ENCODE peak calls at places on chromosomes 7 and 10, in four cellular contexts. Z is sigmoid colon, B is uterus, N is GM12891. K is an unnamed sample.

GRCh38 chr7:91628742-91629141 is 251.8 kb downstream of the MTERF1 start:
- DNase-seq in Z (no peak), B (no peak), N (no peak), K (no peak)

GRCh38 chr10:86649471-86650150 is 4.7 kb upstream of the OPN4 start:
- DNase-seq in Z (peak), B (no peak), N (peak), K (no peak)

GRCh38 chr10:131912620-131913019 is 11.8 kb downstream of the PPP2R2D start:
- DNase-seq in Z (peak), B (no peak), N (no peak), K (no peak)

GRCh38 chr10:110378019-110378418 is 73.3 kb upstream of the SMNDC1 start:
- DNase-seq in Z (no peak), B (no peak), N (no peak), K (no peak)

GRCh38 chr7:94509879-94510581 is 421 bp downstream of the CASD1 start:
- DNase-seq in Z (peak), B (peak), N (peak), K (peak)

GRCh38 chr10:70425096-70425495 is 16.4 kb downstream of the NODAL start:
- DNase-seq in Z (no peak), B (no peak), N (no peak), K (no peak)

GRCh38 chr10:69239816-69240434 is 19.8 kb downstream of the HKDC1 start:
- DNase-seq in Z (peak), B (no peak), N (no peak), K (no peak)

GRCh38 chr10:89591111-89591795 is 53.8 kb downstream of the PANK1 start:
- DNase-seq in Z (no peak), B (no peak), N (no peak), K (no peak)

GRCh38 chr7:4080013-4080412 is 602.1 kb upstream of the FOXK1 start:
- DNase-seq in Z (no peak), B (no peak), N (no peak), K (no peak)

GRCh38 chr10:7856685-7857084 is 38.4 kb downstream of the TAF3 start:
- DNase-seq in Z (no peak), B (no peak), N (no peak), K (no peak)

GRCh38 chr10:131129544-131129943 is 182.0 kb downstream of the TCERG1L start:
- DNase-seq in Z (no peak), B (no peak), N (no peak), K (no peak)

GRCh38 chr10:124160176-124160575 is 66.8 kb upstream of the CHST15 start:
- DNase-seq in Z (peak), B (no peak), N (no peak), K (no peak)

GRCh38 chr10:114715171-114715670 is 57.1 kb upstream of the ABLIM1 start:
- DNase-seq in Z (no peak), B (no peak), N (no peak), K (no peak)

GRCh38 chr7:149742075-149742701 is 31.2 kb downstream of the ZNF467 start:
- DNase-seq in Z (peak), B (peak), N (peak), K (peak)

GRCh38 chr7:133744451-133744850 is 382.7 kb upstream of the LRGUK start:
- DNase-seq in Z (no peak), B (no peak), N (no peak), K (no peak)

GRCh38 chr10:89241491-89242339 is 9.9 kb downstream of the LIPA start:
- DNase-seq in Z (no peak), B (no peak), N (no peak), K (no peak)

GRCh38 chr10:108490931-108491330 is 1326.4 kb upstream of the SORCS1 start:
- DNase-seq in Z (no peak), B (no peak), N (no peak), K (no peak)

GRCh38 chr7:127650842-127651555 is 995 bp upstream of the SND1 start:
- DNase-seq in Z (peak), B (no peak), N (no peak), K (no peak)

GRCh38 chr7:49513939-49514338 is 259.5 kb upstream of the VWC2 start:
- DNase-seq in Z (no peak), B (no peak), N (no peak), K (no peak)

GRCh38 chr7:80622531-80622930 is 15.9 kb upstream of the CD36 start:
- DNase-seq in Z (no peak), B (no peak), N (no peak), K (no peak)

GRCh38 chr7:66859794-66860645 is 61.0 kb upstream of the TMEM248 start:
- DNase-seq in Z (no peak), B (no peak), N (no peak), K (no peak)

DNA sequence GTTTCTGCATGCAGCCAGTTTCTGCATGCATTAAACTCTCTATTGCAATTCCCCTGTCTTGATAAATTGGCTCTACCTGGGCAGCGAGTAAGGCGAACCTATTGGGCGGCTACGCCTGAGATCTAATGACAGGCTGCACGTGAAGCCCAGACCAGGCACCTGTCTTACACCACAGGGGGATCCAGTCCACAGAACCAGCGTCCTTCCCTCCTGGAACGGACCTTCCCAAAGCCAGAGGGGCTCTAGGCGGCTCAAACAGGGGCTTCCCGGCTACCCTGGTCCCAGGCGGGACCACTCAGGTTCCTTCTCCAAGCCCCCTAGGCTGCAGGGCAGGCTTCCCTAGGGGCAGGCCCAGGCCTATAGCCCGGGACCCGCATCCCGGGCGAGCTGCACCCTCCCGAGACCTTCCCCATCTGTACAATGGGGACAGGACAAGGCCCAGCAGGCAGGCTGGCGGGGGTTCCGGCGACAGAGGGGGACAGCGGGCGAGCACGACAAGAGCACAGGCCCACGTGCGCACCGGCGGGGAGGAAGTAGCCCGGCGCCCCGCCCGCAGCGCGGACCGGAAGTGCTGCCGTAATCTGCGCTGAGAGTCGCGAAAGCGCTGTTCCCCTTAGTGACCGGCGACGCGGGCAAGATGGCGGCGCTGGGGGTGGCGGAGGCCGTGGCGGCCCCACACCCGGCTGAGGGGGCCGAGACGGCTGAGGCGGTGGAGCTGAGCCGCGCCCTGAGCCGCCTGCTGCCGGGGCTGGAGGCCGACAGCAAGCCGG is at the start of gene DNAAF5:
- DNase-seq in Z (peak), B (peak), N (peak), K (peak)
- TF ChIP-seq POLR2A in Z (no peak), B (peak), N (peak), K (peak)

GRCh38 chr10:43137971-43138756 is at the start of gene CSGALNACT2:
- DNase-seq in Z (peak), B (peak), N (peak), K (peak)
- TF ChIP-seq POLR2A in Z (peak), B (peak), N (peak), K (peak)

GRCh38 chr7:141551080-141551772 is at the start of gene AGK:
- DNase-seq in Z (peak), B (peak), N (peak), K (peak)
- TF ChIP-seq POLR2A in Z (no peak), B (peak), N (peak), K (peak)

DNA sequence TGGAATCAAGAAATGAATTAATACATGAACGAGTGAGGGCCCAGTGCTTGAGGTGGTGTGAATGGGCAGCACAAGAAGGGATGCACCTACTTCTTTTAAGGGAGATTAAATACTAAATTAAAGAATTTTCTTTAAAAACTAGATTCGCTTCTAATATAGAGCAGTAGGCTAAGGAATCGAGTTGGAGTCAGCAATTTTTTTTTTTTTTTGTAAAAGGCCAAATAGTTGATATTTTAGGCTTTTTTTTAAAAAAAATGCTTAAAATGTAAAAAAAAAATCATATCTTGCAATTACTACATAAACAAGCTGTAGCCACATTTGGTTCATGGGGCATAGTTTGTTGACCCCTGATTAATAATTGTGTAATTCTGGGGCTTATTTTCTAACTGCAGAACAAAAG is 31.9 kb downstream of the A1CF start:
- DNase-seq in Z (no peak), B (no peak), N (no peak), K (no peak)
- TF ChIP-seq POLR2A in Z (no peak), B (no peak), N (no peak), K (no peak)

GRCh38 chr10:120630266-120630665 is 173.2 kb downstream of the PLPP4 start:
- DNase-seq in Z (no peak), B (no peak), N (no peak), K (no peak)

GRCh38 chr10:120632936-120633335 is 175.9 kb downstream of the PLPP4 start:
- DNase-seq in Z (no peak), B (no peak), N (no peak), K (no peak)

GRCh38 chr10:120634629-120635028 is 177.6 kb downstream of the PLPP4 start:
- DNase-seq in Z (no peak), B (no peak), N (no peak), K (no peak)

GRCh38 chr10:120632047-120632446 is 175.0 kb downstream of the PLPP4 start:
- DNase-seq in Z (no peak), B (no peak), N (no peak), K (no peak)
- TF ChIP-seq POLR2A in Z (no peak), B (no peak), N (no peak), K (no peak)

DNA sequence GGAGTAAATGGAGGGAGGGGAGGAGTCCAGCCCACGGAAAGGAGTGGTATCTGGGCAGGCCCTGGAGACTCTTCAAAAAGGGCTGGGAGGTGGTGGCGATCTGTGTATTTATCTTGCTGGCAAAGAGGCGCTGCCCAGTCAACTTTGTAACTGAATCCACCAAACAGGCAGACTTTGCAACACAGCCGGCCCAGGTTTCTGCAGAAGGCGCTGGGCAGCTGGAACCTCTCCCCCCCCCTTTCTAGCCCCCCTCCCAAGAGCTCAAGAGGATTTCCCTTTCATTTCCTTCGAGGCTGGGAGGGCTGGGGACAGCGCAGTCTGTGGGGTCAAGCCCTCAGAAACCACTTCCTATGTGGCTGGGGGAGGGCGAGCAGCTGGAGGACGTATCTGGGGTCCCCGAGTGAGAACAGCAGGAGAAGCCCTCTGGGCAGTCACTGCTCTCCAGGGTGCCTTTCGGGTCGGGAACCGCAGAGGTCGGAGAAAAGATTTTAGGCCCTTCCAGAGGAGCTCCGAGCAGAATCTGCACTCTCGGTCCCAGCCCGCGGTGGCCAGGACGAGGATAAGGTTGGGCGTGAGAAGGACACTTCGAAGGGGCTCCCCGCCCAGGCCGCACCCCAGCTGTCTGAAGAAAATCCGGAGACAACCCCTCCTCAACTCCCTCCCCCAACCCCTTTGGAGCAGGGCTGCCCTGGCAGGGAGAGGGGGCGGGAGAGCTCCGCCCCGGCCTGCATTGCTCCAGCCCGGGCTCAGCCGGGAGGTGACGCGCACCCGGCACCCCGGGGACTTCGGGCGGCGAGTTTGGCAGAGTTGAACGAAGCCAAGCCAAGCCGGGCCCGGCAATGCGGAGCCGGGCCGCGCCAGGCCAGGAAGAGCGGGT is 943 bp downstream of the ZCCHC24 start:
- DNase-seq in Z (peak), B (peak), N (peak), K (peak)
- TF ChIP-seq POLR2A in Z (no peak), B (no peak), N (no peak), K (peak)

DNA sequence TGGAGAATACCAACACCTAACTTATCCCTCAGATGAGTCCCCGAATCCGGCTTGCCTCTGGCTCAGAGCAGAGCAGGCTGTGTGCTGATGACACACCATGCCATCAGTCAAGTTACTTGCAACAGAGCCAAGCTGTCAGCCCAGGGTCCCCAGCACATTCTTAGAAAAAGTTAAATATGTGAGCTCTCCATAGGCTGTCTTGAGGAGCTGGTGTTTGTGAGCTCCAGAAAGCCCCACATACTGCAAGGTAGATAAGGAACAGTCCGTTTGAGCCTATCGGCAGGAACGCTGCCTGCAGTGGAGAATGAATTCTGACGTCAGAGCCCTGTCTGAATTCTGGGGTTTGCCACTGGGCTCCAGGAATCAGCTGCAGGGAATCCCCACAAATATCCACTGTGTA is 3.8 kb downstream of the SFXN4 start:
- DNase-seq in Z (peak), B (no peak), N (no peak), K (peak)
- TF ChIP-seq POLR2A in Z (no peak), B (no peak), N (no peak), K (no peak)

GRCh38 chr7:28033386-28033785 is 147.2 kb downstream of the JAZF1 start:
- DNase-seq in Z (no peak), B (no peak), N (no peak), K (no peak)

GRCh38 chr7:28024786-28025334 is 155.7 kb downstream of the JAZF1 start:
- DNase-seq in Z (no peak), B (no peak), N (no peak), K (no peak)

GRCh38 chr7:28032738-28033380 is 147.7 kb downstream of the JAZF1 start:
- DNase-seq in Z (no peak), B (no peak), N (no peak), K (no peak)

GRCh38 chr7:28029036-28029435 is 151.6 kb downstream of the JAZF1 start:
- DNase-seq in Z (no peak), B (no peak), N (no peak), K (no peak)

DNA sequence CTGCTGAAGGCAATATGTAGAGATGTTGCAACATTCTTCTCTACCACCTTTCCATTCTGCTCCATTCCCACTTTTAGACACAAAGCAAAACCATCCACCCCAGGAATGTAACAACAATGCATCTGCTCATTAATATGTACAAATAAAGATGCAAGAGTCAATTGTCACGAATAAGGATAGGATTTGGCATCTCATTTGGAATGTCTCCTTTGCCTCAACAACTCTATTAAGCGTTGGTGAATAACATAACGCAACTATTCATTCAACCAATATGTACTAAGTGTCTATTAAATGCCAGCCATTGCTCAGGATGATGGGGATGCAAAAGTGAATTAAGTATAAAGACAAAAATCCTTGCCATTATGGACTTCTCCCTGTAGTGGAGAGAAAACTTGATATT is 152.1 kb downstream of the JAZF1 start:
- DNase-seq in Z (no peak), B (no peak), N (no peak), K (no peak)
- TF ChIP-seq POLR2A in Z (no peak), B (no peak), N (no peak), K (no peak)

GRCh38 chr10:92239185-92239599 is 51.7 kb downstream of the CPEB3 start:
- DNase-seq in Z (peak), B (no peak), N (no peak), K (no peak)

GRCh38 chr10:92239600-92240288 is 51.1 kb downstream of the CPEB3 start:
- DNase-seq in Z (peak), B (peak), N (peak), K (no peak)

GRCh38 chr10:92241501-92241900 is 49.4 kb downstream of the CPEB3 start:
- DNase-seq in Z (no peak), B (no peak), N (no peak), K (no peak)

GRCh38 chr10:92241158-92241500 is 49.7 kb downstream of the CPEB3 start:
- DNase-seq in Z (no peak), B (no peak), N (no peak), K (no peak)

GRCh38 chr10:92240289-92241157 is 50.4 kb downstream of the CPEB3 start:
- DNase-seq in Z (peak), B (peak), N (no peak), K (peak)
- TF ChIP-seq POLR2A in Z (no peak), B (peak), N (peak), K (no peak)

GRCh38 chr7:74453321-74454011 is at the start of gene GTF2IRD1:
- DNase-seq in Z (peak), B (peak), N (peak), K (peak)
- TF ChIP-seq POLR2A in Z (no peak), B (peak), N (no peak), K (peak)